ENCODE peak calls at places on chromosome 1, in four cellular contexts. M is WTC11, G is K562, F is HepG2. J is an unnamed sample.

GRCh38 chr1:14485285-14485684 is 113.2 kb upstream of the KAZN start:
- DNase-seq in M (no peak), G (no peak), F (no peak), J (no peak)

GRCh38 chr1:56188216-56188615 is 391.1 kb downstream of the PLPP3 start:
- DNase-seq in M (no peak), G (no peak), F (no peak), J (no peak)

GRCh38 chr1:117392776-117393175 is 25.5 kb downstream of the MAN1A2 start:
- DNase-seq in M (no peak), G (no peak), F (no peak), J (peak; percentile 12)

GRCh38 chr1:211825990-211826389 is 4.6 kb downstream of the LPGAT1 start:
- DNase-seq in M (no peak), G (no peak), F (no peak), J (no peak)

GRCh38 chr1:235632538-235633219 is 16.9 kb downstream of the GNG4 start:
- DNase-seq in M (no peak), G (no peak), F (no peak), J (no peak)

GRCh38 chr1:203152158-203153034 is 23.2 kb downstream of the MYBPH start:
- DNase-seq in M (no peak), G (no peak), F (no peak), J (no peak)

GRCh38 chr1:190168116-190168515 is 309.5 kb downstream of the BRINP3 start:
- DNase-seq in M (no peak), G (no peak), F (no peak), J (no peak)

GRCh38 chr1:150813028-150813707 is 5.1 kb upstream of the CTSK start:
- DNase-seq in M (peak; percentile 63), G (peak; percentile 46), F (peak; percentile 36), J (peak; percentile 74)

GRCh38 chr1:201125019-201125418 is 2.0 kb downstream of the ASCL5 start:
- DNase-seq in M (no peak), G (no peak), F (no peak), J (no peak)

GRCh38 chr1:197269053-197269452 is 1.0 kb downstream of the CRB1 start:
- DNase-seq in M (no peak), G (no peak), F (no peak), J (peak; percentile 10)
- TF ChIP-seq ELF4 in M (no peak), G (no peak), F (no peak), J (no peak)

GRCh38 chr1:78323311-78323710 is 167.5 kb upstream of the PTGFR start:
- DNase-seq in M (no peak), G (no peak), F (no peak), J (no peak)
- TF ChIP-seq ELF4 in M (no peak), G (no peak), F (no peak), J (no peak)

DNA sequence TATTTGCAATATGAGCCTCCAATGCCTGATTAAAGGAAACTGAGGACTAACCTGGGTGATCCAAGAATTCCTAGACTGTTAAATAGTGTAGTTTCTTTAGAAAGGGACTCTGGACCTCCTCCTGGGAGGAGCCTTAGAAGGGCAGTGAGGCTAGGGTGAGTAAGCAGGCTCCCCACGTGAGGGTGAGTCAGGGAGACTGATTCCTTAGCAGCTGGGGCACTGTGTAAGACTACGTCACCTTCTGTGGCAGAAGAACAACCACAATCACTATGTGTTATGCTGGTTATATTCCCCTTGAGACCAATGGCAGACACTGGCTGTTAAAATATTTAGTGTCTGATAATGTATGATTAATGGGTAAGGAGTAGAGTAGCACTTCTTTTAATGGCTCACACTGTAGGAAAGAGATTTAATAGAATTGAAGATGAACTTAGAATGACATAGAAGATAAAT is 53.3 kb upstream of the SYT14 start:
- DNase-seq in M (no peak), G (peak; percentile 52), F (peak; percentile 16), J (peak; percentile 65)
- TF ChIP-seq ELF4 in M (no peak), G (no peak), F (no peak), J (no peak)

GRCh38 chr1:234504969-234505773 is 26.2 kb upstream of the TARBP1 start:
- DNase-seq in M (no peak), G (no peak), F (no peak), J (no peak)

GRCh38 chr1:234507089-234507488 is 28.1 kb upstream of the TARBP1 start:
- DNase-seq in M (no peak), G (no peak), F (no peak), J (no peak)

GRCh38 chr1:234507626-234508387 is 28.8 kb upstream of the TARBP1 start:
- DNase-seq in M (no peak), G (no peak), F (no peak), J (no peak)

GRCh38 chr1:234503193-234504050 is 24.4 kb upstream of the TARBP1 start:
- DNase-seq in M (no peak), G (no peak), F (no peak), J (no peak)

GRCh38 chr1:234505774-234506114 is 26.8 kb upstream of the TARBP1 start:
- DNase-seq in M (no peak), G (no peak), F (no peak), J (no peak)
- TF ChIP-seq ELF4 in M (no peak), G (no peak), F (no peak), J (no peak)